ENCODE peak calls at places on chromosomes 7 and 10, in seven cellular contexts. One of them, this sample, is unnamed.

GRCh38 chr7:134637934-134638719 is 8.5 kb upstream of the BPGM start:
- DNase-seq in adrenal gland: no peak
- DNase-seq in HFF-Myc: no peak
- DNase-seq in endodermal cell: no peak
- DNase-seq in GM06990: no peak
- DNase-seq in esophagus muscularis mucosa: no peak
- DNase-seq in Panc1: no peak
- DNase-seq in this sample: no peak

GRCh38 chr7:115869225-115869624 is 161.3 kb downstream of the TFEC start:
- DNase-seq in Panc1: no peak
- DNase-seq in HFF-Myc: peak
- DNase-seq in esophagus muscularis mucosa: no peak
- DNase-seq in GM06990: no peak
- DNase-seq in adrenal gland: no peak
- DNase-seq in endodermal cell: no peak
- DNase-seq in this sample: peak

GRCh38 chr7:50739744-50740455 is 42.8 kb downstream of the GRB10 start:
- DNase-seq in Panc1: no peak
- DNase-seq in esophagus muscularis mucosa: no peak
- DNase-seq in GM06990: no peak
- DNase-seq in HFF-Myc: no peak
- DNase-seq in endodermal cell: no peak
- DNase-seq in adrenal gland: no peak
- DNase-seq in this sample: no peak

GRCh38 chr7:37096341-37096740 is 352.3 kb downstream of the ELMO1 start:
- DNase-seq in HFF-Myc: no peak
- DNase-seq in GM06990: no peak
- DNase-seq in esophagus muscularis mucosa: peak
- DNase-seq in Panc1: no peak
- DNase-seq in endodermal cell: no peak
- DNase-seq in adrenal gland: no peak
- DNase-seq in this sample: no peak

GRCh38 chr7:148367701-148368475 is 222.7 kb upstream of the C7orf33 start:
- DNase-seq in GM06990: peak
- DNase-seq in esophagus muscularis mucosa: peak
- DNase-seq in HFF-Myc: no peak
- DNase-seq in Panc1: no peak
- DNase-seq in endodermal cell: no peak
- DNase-seq in adrenal gland: no peak
- DNase-seq in this sample: no peak

GRCh38 chr10:124262249-124262865 is 156.4 kb downstream of the OAT start:
- DNase-seq in adrenal gland: no peak
- DNase-seq in GM06990: no peak
- DNase-seq in esophagus muscularis mucosa: no peak
- DNase-seq in HFF-Myc: no peak
- DNase-seq in Panc1: no peak
- DNase-seq in endodermal cell: no peak
- DNase-seq in this sample: no peak

GRCh38 chr10:90193240-90193985 is 492.0 kb downstream of the KIF20B start:
- DNase-seq in endodermal cell: no peak
- DNase-seq in esophagus muscularis mucosa: no peak
- DNase-seq in HFF-Myc: peak
- DNase-seq in adrenal gland: no peak
- DNase-seq in GM06990: no peak
- DNase-seq in Panc1: no peak
- DNase-seq in this sample: peak

GRCh38 chr7:4871056-4871680 is 9.3 kb upstream of the PAPOLB start:
- DNase-seq in HFF-Myc: no peak
- DNase-seq in esophagus muscularis mucosa: no peak
- DNase-seq in adrenal gland: no peak
- DNase-seq in Panc1: no peak
- DNase-seq in endodermal cell: no peak
- DNase-seq in GM06990: no peak
- DNase-seq in this sample: no peak

GRCh38 chr10:3467052-3467906 is 294.7 kb upstream of the PITRM1 start:
- DNase-seq in adrenal gland: peak
- DNase-seq in esophagus muscularis mucosa: peak
- DNase-seq in HFF-Myc: peak
- DNase-seq in Panc1: peak
- DNase-seq in GM06990: no peak
- DNase-seq in endodermal cell: peak
- DNase-seq in this sample: peak

GRCh38 chr7:151386301-151387160 is 23.3 kb downstream of the WDR86 start:
- DNase-seq in HFF-Myc: no peak
- DNase-seq in GM06990: no peak
- DNase-seq in adrenal gland: no peak
- DNase-seq in esophagus muscularis mucosa: no peak
- DNase-seq in endodermal cell: no peak
- DNase-seq in Panc1: no peak
- DNase-seq in this sample: no peak

GRCh38 chr7:1999278-1999984 is 233.3 kb downstream of the MAD1L1 start:
- DNase-seq in GM06990: no peak
- DNase-seq in esophagus muscularis mucosa: no peak
- DNase-seq in adrenal gland: no peak
- DNase-seq in endodermal cell: no peak
- DNase-seq in HFF-Myc: no peak
- DNase-seq in Panc1: no peak
- DNase-seq in this sample: no peak

GRCh38 chr10:126712681-126713080 is 42.2 kb upstream of the C10orf90 start:
- DNase-seq in endodermal cell: no peak
- DNase-seq in HFF-Myc: no peak
- DNase-seq in esophagus muscularis mucosa: no peak
- DNase-seq in adrenal gland: no peak
- DNase-seq in Panc1: no peak
- DNase-seq in GM06990: no peak
- DNase-seq in this sample: no peak

GRCh38 chr10:127091354-127091753 is 105.0 kb downstream of the INSYN2A start:
- DNase-seq in Panc1: no peak
- DNase-seq in HFF-Myc: no peak
- DNase-seq in GM06990: no peak
- DNase-seq in esophagus muscularis mucosa: no peak
- DNase-seq in adrenal gland: no peak
- DNase-seq in endodermal cell: no peak
- DNase-seq in this sample: no peak

GRCh38 chr10:14487511-14487909 is 156.8 kb upstream of the FRMD4A start:
- DNase-seq in Panc1: no peak
- DNase-seq in GM06990: no peak
- DNase-seq in endodermal cell: no peak
- DNase-seq in HFF-Myc: no peak
- DNase-seq in esophagus muscularis mucosa: no peak
- DNase-seq in adrenal gland: no peak
- DNase-seq in this sample: peak

GRCh38 chr10:4024846-4025245 is 239.8 kb upstream of the KLF6 start:
- DNase-seq in GM06990: no peak
- DNase-seq in adrenal gland: no peak
- DNase-seq in esophagus muscularis mucosa: no peak
- DNase-seq in endodermal cell: no peak
- DNase-seq in HFF-Myc: no peak
- DNase-seq in Panc1: no peak
- DNase-seq in this sample: no peak

GRCh38 chr10:127973810-127974311 is 67.0 kb downstream of the PTPRE start:
- DNase-seq in HFF-Myc: no peak
- DNase-seq in GM06990: no peak
- DNase-seq in endodermal cell: peak
- DNase-seq in esophagus muscularis mucosa: no peak
- DNase-seq in adrenal gland: no peak
- DNase-seq in Panc1: no peak
- DNase-seq in this sample: no peak

GRCh38 chr7:49397750-49398149 is 375.7 kb upstream of the VWC2 start:
- DNase-seq in adrenal gland: no peak
- DNase-seq in GM06990: no peak
- DNase-seq in HFF-Myc: no peak
- DNase-seq in Panc1: no peak
- DNase-seq in esophagus muscularis mucosa: no peak
- DNase-seq in endodermal cell: no peak
- DNase-seq in this sample: no peak

GRCh38 chr10:8594176-8594575 is 539.7 kb downstream of the GATA3 start:
- DNase-seq in GM06990: no peak
- DNase-seq in endodermal cell: no peak
- DNase-seq in esophagus muscularis mucosa: no peak
- DNase-seq in adrenal gland: no peak
- DNase-seq in Panc1: no peak
- DNase-seq in HFF-Myc: no peak
- DNase-seq in this sample: no peak

GRCh38 chr7:96508371-96508770 is 186.5 kb upstream of the SLC25A13 start:
- DNase-seq in GM06990: no peak
- DNase-seq in Panc1: no peak
- DNase-seq in adrenal gland: no peak
- DNase-seq in HFF-Myc: no peak
- DNase-seq in endodermal cell: no peak
- DNase-seq in esophagus muscularis mucosa: no peak
- DNase-seq in this sample: no peak

GRCh38 chr10:58755688-58756087 is 243.0 kb downstream of the BICC1 start:
- DNase-seq in esophagus muscularis mucosa: no peak
- DNase-seq in adrenal gland: no peak
- DNase-seq in Panc1: no peak
- DNase-seq in GM06990: no peak
- DNase-seq in HFF-Myc: no peak
- DNase-seq in endodermal cell: no peak
- DNase-seq in this sample: peak
- H3K4me3 ChIP-seq in esophagus muscularis mucosa: peak
- H3K4me3 ChIP-seq in adrenal gland: no peak
- H3K4me3 ChIP-seq in Panc1: no peak
- H3K4me3 ChIP-seq in GM06990: no peak
- H3K4me3 ChIP-seq in HFF-Myc: peak
- H3K4me3 ChIP-seq in endodermal cell: no peak
- H3K4me3 ChIP-seq in this sample: peak

DNA sequence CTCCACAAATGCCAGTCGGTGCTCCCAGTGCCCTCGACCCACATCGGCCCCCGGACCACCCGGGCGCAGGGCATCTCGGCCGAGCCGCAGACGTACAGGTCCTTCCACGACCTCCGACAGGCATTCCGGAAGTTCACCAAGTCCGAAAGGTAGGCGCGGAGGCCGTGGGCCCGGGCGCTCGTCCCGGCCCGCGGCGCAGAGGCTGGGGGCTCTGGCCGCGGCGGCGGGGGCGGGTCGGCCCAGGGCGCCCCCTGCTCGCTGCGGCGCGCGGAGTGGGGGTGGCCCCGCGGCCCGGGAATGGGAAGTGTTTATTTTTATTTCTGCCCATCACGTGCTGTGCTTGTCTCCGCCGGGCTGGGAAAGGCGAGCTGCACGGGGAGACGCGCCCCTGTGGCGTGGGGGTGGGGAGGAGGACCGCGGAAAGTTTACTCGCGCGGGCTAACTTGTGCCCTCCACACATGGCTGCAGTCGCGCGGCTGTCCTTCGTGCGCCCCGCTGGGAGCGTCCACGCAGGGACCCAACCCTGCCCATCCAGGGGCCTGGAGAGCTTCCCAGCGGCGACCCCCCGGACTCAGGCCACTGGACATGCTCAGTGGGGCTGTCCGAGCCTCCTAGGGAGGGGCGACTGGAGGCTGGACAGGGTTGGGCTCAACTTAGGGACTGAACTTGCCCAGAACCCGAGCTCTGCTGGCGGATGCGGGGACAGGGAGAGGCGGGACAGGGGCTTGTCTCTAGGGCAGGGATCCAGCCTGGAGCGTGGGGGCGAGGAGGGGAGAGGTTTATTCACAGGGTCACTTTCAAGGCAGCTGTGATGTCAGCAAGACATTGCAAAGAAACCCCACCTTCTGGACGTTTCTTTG is 82.6 kb upstream of the PRKG1 start:
- DNase-seq in endodermal cell: peak
- DNase-seq in esophagus muscularis mucosa: no peak
- DNase-seq in GM06990: no peak
- DNase-seq in adrenal gland: peak
- DNase-seq in HFF-Myc: no peak
- DNase-seq in Panc1: no peak
- DNase-seq in this sample: no peak
- H3K4me3 ChIP-seq in endodermal cell: peak
- H3K4me3 ChIP-seq in esophagus muscularis mucosa: peak
- H3K4me3 ChIP-seq in GM06990: no peak
- H3K4me3 ChIP-seq in adrenal gland: peak
- H3K4me3 ChIP-seq in HFF-Myc: peak
- H3K4me3 ChIP-seq in Panc1: peak
- H3K4me3 ChIP-seq in this sample: peak

GRCh38 chr7:25893436-25893835 is 258.6 kb upstream of the NFE2L3 start:
- DNase-seq in GM06990: peak
- DNase-seq in HFF-Myc: no peak
- DNase-seq in Panc1: no peak
- DNase-seq in adrenal gland: no peak
- DNase-seq in endodermal cell: no peak
- DNase-seq in esophagus muscularis mucosa: no peak
- DNase-seq in this sample: no peak

GRCh38 chr7:25894002-25894901 is 257.7 kb upstream of the NFE2L3 start:
- DNase-seq in GM06990: peak
- DNase-seq in HFF-Myc: no peak
- DNase-seq in adrenal gland: peak
- DNase-seq in Panc1: no peak
- DNase-seq in esophagus muscularis mucosa: peak
- DNase-seq in endodermal cell: peak
- DNase-seq in this sample: no peak

GRCh38 chr7:25897261-25897782 is 254.7 kb upstream of the NFE2L3 start:
- DNase-seq in HFF-Myc: no peak
- DNase-seq in endodermal cell: no peak
- DNase-seq in Panc1: no peak
- DNase-seq in esophagus muscularis mucosa: peak
- DNase-seq in GM06990: no peak
- DNase-seq in adrenal gland: peak
- DNase-seq in this sample: no peak

GRCh38 chr7:25894902-25895791 is 256.9 kb upstream of the NFE2L3 start:
- DNase-seq in adrenal gland: peak
- DNase-seq in endodermal cell: peak
- DNase-seq in GM06990: peak
- DNase-seq in esophagus muscularis mucosa: peak
- DNase-seq in HFF-Myc: peak
- DNase-seq in Panc1: peak
- DNase-seq in this sample: no peak

GRCh38 chr7:25895792-25896171 is 256.2 kb upstream of the NFE2L3 start:
- DNase-seq in esophagus muscularis mucosa: peak
- DNase-seq in adrenal gland: no peak
- DNase-seq in GM06990: no peak
- DNase-seq in HFF-Myc: no peak
- DNase-seq in endodermal cell: peak
- DNase-seq in Panc1: no peak
- DNase-seq in this sample: no peak
- H3K4me3 ChIP-seq in esophagus muscularis mucosa: peak
- H3K4me3 ChIP-seq in adrenal gland: no peak
- H3K4me3 ChIP-seq in GM06990: no peak
- H3K4me3 ChIP-seq in HFF-Myc: no peak
- H3K4me3 ChIP-seq in endodermal cell: peak
- H3K4me3 ChIP-seq in Panc1: no peak
- H3K4me3 ChIP-seq in this sample: no peak

DNA sequence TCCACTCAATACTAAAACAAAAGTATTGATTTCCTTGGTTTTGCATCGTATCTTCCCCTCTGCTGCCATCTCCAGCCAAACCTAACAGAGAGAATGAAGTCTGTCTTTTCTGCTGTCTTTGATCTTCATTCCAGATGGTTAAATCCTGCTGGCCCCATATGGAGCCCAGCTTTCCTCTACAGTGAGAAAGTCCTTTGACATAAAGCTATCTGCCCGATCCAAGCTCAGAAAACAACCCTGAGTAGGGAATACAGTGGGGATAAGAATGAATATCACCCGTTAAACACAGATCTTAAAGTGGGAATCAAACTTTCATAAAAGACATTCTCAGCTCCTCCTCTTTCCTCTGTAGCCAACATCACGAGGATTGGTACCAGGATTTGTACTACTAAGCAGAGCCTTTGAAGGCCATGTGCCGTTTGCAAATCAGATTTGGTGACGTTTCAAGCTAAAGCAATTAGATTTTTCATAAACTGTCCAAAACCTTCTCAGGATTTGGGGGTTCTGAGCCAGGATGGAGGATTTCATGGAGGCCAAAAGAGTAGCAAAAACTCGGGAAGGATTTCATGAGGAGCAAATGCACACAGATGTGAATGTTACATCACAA is 30.9 kb upstream of the GPAM start:
- DNase-seq in endodermal cell: no peak
- DNase-seq in GM06990: no peak
- DNase-seq in adrenal gland: no peak
- DNase-seq in esophagus muscularis mucosa: no peak
- DNase-seq in Panc1: no peak
- DNase-seq in HFF-Myc: no peak
- DNase-seq in this sample: no peak
- H3K4me3 ChIP-seq in endodermal cell: no peak
- H3K4me3 ChIP-seq in GM06990: no peak
- H3K4me3 ChIP-seq in adrenal gland: no peak
- H3K4me3 ChIP-seq in esophagus muscularis mucosa: no peak
- H3K4me3 ChIP-seq in Panc1: no peak
- H3K4me3 ChIP-seq in HFF-Myc: no peak
- H3K4me3 ChIP-seq in this sample: no peak